ENCODE peak calls at places on chromosome 21, in six cellular contexts. D, C, M, Y, S and F are unnamed samples.

GRCh38 chr21:42725416-42725930 is 72.1 kb downstream of the PDE9A start:
- DNase-seq in S (no peak), C (peak; percentile 3), D (no peak), Y (no peak), M (no peak), F (no peak)

GRCh38 chr21:35664683-35665082 is 395.6 kb downstream of the SETD4 start:
- DNase-seq in C (peak; percentile 90), M (no peak), D (no peak), Y (no peak), S (no peak), F (no peak)

GRCh38 chr21:36232641-36233040 is 76.0 kb downstream of the DOP1B start:
- DNase-seq in M (no peak), Y (no peak), S (no peak), D (no peak), C (no peak), F (no peak)

GRCh38 chr21:34673006-34673405 is 4.2 kb downstream of the CLIC6 start:
- DNase-seq in D (no peak), Y (no peak), M (no peak), C (no peak), S (no peak), F (no peak)

GRCh38 chr21:41247561-41247968 is 69.0 kb upstream of the FAM3B start:
- DNase-seq in M (peak; percentile 58), C (peak; percentile 98), Y (no peak), S (no peak), D (no peak), F (no peak)

GRCh38 chr21:41768371-41769042 is 1.7 kb upstream of the RIPK4 start:
- DNase-seq in M (no peak), S (peak; percentile 91), C (peak; percentile 81), Y (peak; percentile 70), D (no peak), F (no peak)

GRCh38 chr21:45562965-45563364 is 20.7 kb upstream of the SLC19A1 start:
- DNase-seq in S (no peak), M (no peak), D (no peak), C (no peak), Y (no peak), F (no peak)

GRCh38 chr21:27326293-27326692 is 359.4 kb upstream of the ADAMTS5 start:
- DNase-seq in C (no peak), Y (no peak), M (no peak), S (no peak), D (no peak), F (no peak)

GRCh38 chr21:45750924-45751323 is 107.4 kb downstream of the PCBP3 start:
- DNase-seq in D (no peak), S (no peak), Y (no peak), C (no peak), M (no peak), F (no peak)

GRCh38 chr21:44513389-44514217 is 26.4 kb downstream of the KRTAP10-1 start:
- DNase-seq in C (no peak), Y (no peak), D (no peak), M (no peak), S (no peak), F (no peak)

GRCh38 chr21:27424601-27425000 is 457.7 kb upstream of the ADAMTS5 start:
- DNase-seq in D (no peak), S (no peak), Y (peak; percentile 44), C (peak; percentile 9), M (no peak), F (no peak)

GRCh38 chr21:17602874-17603273 is 9.8 kb downstream of the BTG3 start:
- DNase-seq in Y (peak; percentile 67), D (no peak), M (no peak), S (no peak), C (peak; percentile 73), F (no peak)

GRCh38 chr21:28543975-28544374 is 448.7 kb downstream of the LTN1 start:
- DNase-seq in Y (no peak), D (no peak), C (no peak), S (no peak), M (no peak), F (no peak)

GRCh38 chr21:25563399-25564116 is 43.7 kb downstream of the MRPL39 start:
- DNase-seq in D (no peak), S (no peak), Y (peak; percentile 45), M (no peak), C (peak; percentile 57), F (no peak)

GRCh38 chr21:45241357-45241756 is 46.3 kb downstream of the POFUT2 start:
- DNase-seq in S (no peak), D (no peak), Y (no peak), M (no peak), C (no peak), F (no peak)

GRCh38 chr21:15895142-15896106 is 165.6 kb downstream of the USP25 start:
- DNase-seq in D (no peak), Y (no peak), S (no peak), M (no peak), C (peak; percentile 17), F (no peak)

GRCh38 chr21:26093094-26093493 is 77.5 kb downstream of the APP start:
- DNase-seq in Y (no peak), C (peak; percentile 34), M (no peak), D (no peak), S (no peak), F (no peak)

GRCh38 chr21:35909456-35910178 is 150.7 kb downstream of the SETD4 start:
- DNase-seq in S (peak; percentile 13), Y (peak; percentile 73), C (peak; percentile 6), D (no peak), M (no peak), F (no peak)

GRCh38 chr21:36501589-36501892 is 21.6 kb upstream of the CLDN14 start:
- DNase-seq in S (no peak), D (no peak), C (no peak), M (no peak), Y (no peak), F (no peak)

GRCh38 chr21:33449650-33450049 is 30.1 kb downstream of the TMEM50B start:
- DNase-seq in C (no peak), Y (no peak), M (no peak), D (no peak), S (no peak), F (no peak)

GRCh38 chr21:45267390-45267760 is 20.3 kb downstream of the POFUT2 start:
- DNase-seq in S (no peak), M (no peak), C (no peak), D (no peak), Y (no peak), F (no peak)

GRCh38 chr21:41836166-41837015 is 42.8 kb downstream of the PRDM15 start:
- DNase-seq in S (no peak), Y (no peak), C (no peak), D (no peak), M (no peak), F (no peak)

GRCh38 chr21:45294509-45295291 is 7.0 kb upstream of the POFUT2 start:
- DNase-seq in S (peak; percentile 61), Y (peak; percentile 99), C (peak; percentile 99), M (peak; percentile 71), D (no peak), F (no peak)

GRCh38 chr21:16179732-16180131 is 449.9 kb downstream of the USP25 start:
- DNase-seq in C (peak; percentile 22), Y (no peak), M (no peak), D (no peak), S (no peak), F (no peak)